ENCODE peak calls at places on chromosomes 4 and X, in four cellular contexts. Y is mesothelial cell of epicardium, D is AG04450, X is lower leg skin. K is an unnamed sample.

GRCh38 chr4:139956436-139957107 is 197.4 kb downstream of the MAML3 start:
- DNase-seq in Y (no peak), D (no peak), X (no peak), K (no peak)

GRCh38 chr4:56844817-56845580 is 23.5 kb upstream of the SPINK2 start:
- DNase-seq in Y (no peak), D (no peak), X (no peak), K (no peak)

GRCh38 chr4:3204021-3204431 is 44.9 kb upstream of the MSANTD1 start:
- DNase-seq in Y (no peak), D (no peak), X (peak), K (no peak)

GRCh38 chr4:73868206-73869129 is 725 bp upstream of the CXCL1 start:
- DNase-seq in Y (no peak), D (no peak), X (no peak), K (no peak)

GRCh38 chr4:1458581-1458980 is 52.3 kb upstream of the NKX1-1 start:
- DNase-seq in Y (no peak), D (no peak), X (no peak), K (no peak)

GRCh38 chr4:120830204-120830603 is 92.3 kb downstream of the PRDM5 start:
- DNase-seq in Y (no peak), D (no peak), X (no peak), K (no peak)

GRCh38 chr4:147643616-147644015 is 26.4 kb downstream of the TMEM184C start:
- DNase-seq in Y (no peak), D (no peak), X (no peak), K (no peak)

GRCh38 chr4:5711479-5712184 is 631 bp downstream of the EVC start:
- DNase-seq in Y (peak), D (no peak), X (no peak), K (no peak)

GRCh38 chrX:6917666-6918065 is 229.8 kb upstream of the STS start:
- DNase-seq in Y (no peak), D (no peak), X (no peak), K (no peak)

GRCh38 chr4:121541696-121542095 is 155.1 kb downstream of the ANXA5 start:
- DNase-seq in Y (no peak), D (no peak), X (no peak), K (no peak)

GRCh38 chr4:169271692-169272007 is 894 bp upstream of the SH3RF1 start:
- DNase-seq in Y (no peak), D (no peak), X (no peak), K (no peak)

GRCh38 chr4:162456106-162456505 is 292.3 kb upstream of the FSTL5 start:
- DNase-seq in Y (no peak), D (no peak), X (no peak), K (no peak)

GRCh38 chr4:65917486-65917885 is 247.2 kb upstream of the EPHA5 start:
- DNase-seq in Y (no peak), D (no peak), X (no peak), K (no peak)

GRCh38 chr4:151646322-151646721 is 114.5 kb downstream of the GATB start:
- DNase-seq in Y (no peak), D (no peak), X (no peak), K (no peak)

GRCh38 chrX:46642145-46642544 is 68.6 kb downstream of the CHST7 start:
- DNase-seq in Y (no peak), D (no peak), X (no peak), K (no peak)

GRCh38 chr4:122588453-122589238 is 32.2 kb downstream of the IL21 start:
- DNase-seq in Y (no peak), D (peak), X (no peak), K (no peak)

GRCh38 chr4:116531870-116532269 is 553.5 kb downstream of the TRAM1L1 start:
- DNase-seq in Y (no peak), D (no peak), X (no peak), K (no peak)

GRCh38 chr4:62528874-62529273 is 1328.7 kb downstream of the ADGRL3 start:
- DNase-seq in Y (no peak), D (no peak), X (no peak), K (no peak)

GRCh38 chrX:129771266-129771995 is 8.3 kb upstream of the SASH3 start:
- DNase-seq in Y (no peak), D (no peak), X (no peak), K (no peak)

GRCh38 chr4:114780205-114780604 is 181.6 kb downstream of the UGT8 start:
- DNase-seq in Y (no peak), D (no peak), X (no peak), K (no peak)

DNA sequence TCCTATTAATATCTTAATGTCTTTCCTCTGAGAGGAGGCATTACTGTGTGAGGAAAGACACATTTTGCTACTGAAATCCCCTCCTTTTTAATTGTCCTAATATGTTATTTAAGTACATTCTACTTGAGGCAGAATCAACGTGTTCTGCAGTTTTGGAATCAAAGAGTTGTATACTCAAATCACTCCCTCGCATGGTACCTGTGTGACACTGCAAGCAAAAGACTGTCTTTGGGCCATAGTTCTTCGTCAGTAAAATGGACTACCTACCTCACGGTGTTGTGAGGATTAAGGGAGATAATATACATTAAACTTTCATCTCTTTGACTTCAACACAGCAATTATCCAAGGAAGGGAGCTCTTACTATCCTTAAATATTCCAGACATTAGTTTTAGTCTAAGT is 61.5 kb downstream of the TIGD2 start:
- DNase-seq in Y (no peak), D (no peak), X (no peak), K (no peak)
- TF ChIP-seq CTCF in Y (no peak), D (no peak), X (no peak), K (no peak)

GRCh38 chrX:943035-943434 is 269.4 kb downstream of the CRLF2 start:
- DNase-seq in Y (no peak), D (no peak), X (no peak), K (no peak)
- TF ChIP-seq CTCF in Y (no peak), D (no peak), X (no peak), K (no peak)

GRCh38 chrX:295136-295535 is 14.0 kb downstream of the PLCXD1 start:
- DNase-seq in Y (no peak), D (no peak), X (no peak), K (no peak)
- TF ChIP-seq CTCF in Y (no peak), D (no peak), X (no peak), K (no peak)

DNA sequence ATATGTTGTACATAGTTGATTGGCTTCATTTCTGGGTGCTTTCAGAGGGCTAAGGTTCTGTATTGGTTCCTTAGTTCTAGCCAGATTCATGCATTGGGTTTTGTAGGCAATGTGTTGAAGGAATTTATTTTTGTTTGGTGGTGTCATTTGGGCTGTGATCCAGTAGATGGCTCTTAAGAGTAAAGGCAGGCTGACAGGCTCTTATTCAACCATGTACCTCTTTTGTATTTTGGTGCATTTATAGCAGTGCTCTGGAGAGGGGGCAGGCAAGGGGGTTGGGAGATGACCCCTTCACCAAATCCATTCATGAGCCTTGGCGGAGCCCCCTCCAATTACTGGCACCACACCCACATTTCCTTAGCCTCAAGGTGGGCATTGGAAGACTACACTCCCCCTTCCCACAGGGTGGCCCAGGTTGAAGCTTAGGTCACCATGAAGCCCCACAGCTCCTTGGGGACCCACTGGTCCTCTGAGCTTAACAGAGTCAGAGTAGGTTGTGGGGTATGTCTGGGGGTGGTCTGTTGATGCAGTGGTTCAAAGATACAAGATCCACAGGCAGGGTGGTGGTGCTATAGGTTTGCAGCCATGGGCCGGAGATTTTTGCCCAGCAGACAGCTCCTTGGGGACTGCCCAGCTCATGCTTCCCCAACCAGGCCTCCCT is 143.0 kb upstream of the GNPDA2 start:
- DNase-seq in Y (no peak), D (no peak), X (no peak), K (no peak)
- TF ChIP-seq CTCF in Y (no peak), D (no peak), X (no peak), K (peak)

GRCh38 chr4:107757860-107758476 is 37.9 kb upstream of the PAPSS1 start:
- DNase-seq in Y (no peak), D (peak), X (no peak), K (no peak)
- TF ChIP-seq CTCF in Y (peak), D (peak), X (no peak), K (peak)

GRCh38 chr4:61202100-61202637 is 2.0 kb downstream of the ADGRL3 start:
- DNase-seq in Y (peak), D (no peak), X (no peak), K (no peak)
- TF ChIP-seq CTCF in Y (no peak), D (no peak), X (no peak), K (no peak)

GRCh38 chr4:53601251-53601764 is 10.0 kb upstream of the LNX1 start:
- DNase-seq in Y (no peak), D (no peak), X (no peak), K (no peak)
- TF ChIP-seq CTCF in Y (no peak), D (peak), X (no peak), K (peak)

DNA sequence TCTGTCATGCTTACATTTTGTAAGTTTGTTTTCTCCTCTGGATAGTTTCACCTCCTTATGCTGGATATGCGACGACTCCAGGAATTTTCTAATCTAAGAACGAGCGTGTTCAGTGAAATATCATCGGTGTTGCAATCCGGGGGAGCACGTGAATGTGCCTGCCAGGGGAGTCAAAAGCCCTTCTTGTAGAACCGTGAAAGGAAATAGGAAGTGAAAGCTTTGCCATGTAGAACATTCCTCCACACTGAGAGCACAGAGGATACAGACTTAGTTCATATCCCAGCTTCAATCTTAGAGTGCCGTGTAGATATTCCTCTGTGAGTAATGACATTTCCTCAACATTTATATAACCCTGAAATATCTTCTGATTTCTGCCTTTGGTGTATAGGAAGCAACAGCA is 121.2 kb downstream of the VEGFC start:
- DNase-seq in Y (no peak), D (no peak), X (no peak), K (no peak)
- TF ChIP-seq CTCF in Y (no peak), D (no peak), X (no peak), K (no peak)

K was measured in D721Med.